ENCODE peak calls at places on chromosomes 6 and 20, in six cellular contexts. W is RWPE1; I is Jurkat, Clone E6-1; N is kidney tubule cell; E is osteocyte; X is KBM-7. Y is an unnamed sample.

GRCh38 chr20:53878262-53879047 is 191.9 kb downstream of the BCAS1 start:
- DNase-seq in W (no peak), I (no peak), X (no peak), N (no peak), E (no peak), Y (no peak)

GRCh38 chr6:97294451-97294850 is 11.4 kb upstream of the MMS22L start:
- DNase-seq in E (no peak), N (peak; percentile 51), I (no peak), X (no peak), W (no peak), Y (no peak)

GRCh38 chr6:166579234-166579575 is 7.3 kb downstream of the RAMACL start:
- DNase-seq in E (peak; percentile 60), I (no peak), N (no peak), X (no peak), W (no peak), Y (no peak)

GRCh38 chr6:113599444-113599843 is 257.7 kb upstream of the MARCKS start:
- DNase-seq in I (no peak), W (no peak), X (no peak), E (no peak), N (no peak), Y (no peak)

GRCh38 chr20:21294755-21295154 is 8.4 kb upstream of the XRN2 start:
- DNase-seq in W (no peak), I (no peak), X (no peak), E (no peak), N (no peak), Y (no peak)

GRCh38 chr6:117264487-117265424 is 602 bp upstream of the VGLL2 start:
- DNase-seq in W (no peak), I (no peak), N (peak; percentile 16), E (no peak), X (peak; percentile 27), Y (no peak)

GRCh38 chr20:63276956-63277355 is 4.3 kb downstream of the ARFGAP1 start:
- DNase-seq in N (no peak), I (no peak), W (no peak), E (no peak), X (no peak), Y (no peak)

GRCh38 chr20:57830515-57830895 is 120.7 kb upstream of the PMEPA1 start:
- DNase-seq in I (no peak), N (no peak), X (no peak), E (no peak), W (no peak), Y (no peak)

GRCh38 chr20:15708984-15709598 is 864.2 kb downstream of the KIF16B start:
- DNase-seq in W (no peak), E (no peak), N (peak; percentile 6), X (peak; percentile 50), I (peak; percentile 23), Y (no peak)

GRCh38 chr6:20403080-20403765 is 1.5 kb downstream of the E2F3 start:
- DNase-seq in N (peak; percentile 96), I (peak; percentile 87), E (peak; percentile 88), X (peak; percentile 80), W (peak; percentile 72), Y (peak; percentile 91)

Y was measured in sigmoid colon.